ENCODE peak calls at places on chromosomes 5 and 9, in four cellular contexts. T is endothelial cell of umbilical vein, W is transverse colon, Q is prostate gland. M is an unnamed sample.

GRCh38 chr5:38323645-38324295 is 65.4 kb downstream of the EGFLAM start:
- DNase-seq in Q (no peak), T (no peak), W (no peak), M (no peak)

GRCh38 chr5:126499742-126500396 is 76.7 kb downstream of the GRAMD2B start:
- DNase-seq in T (peak; percentile 32), W (no peak), Q (no peak), M (no peak)

GRCh38 chr9:21770877-21771560 is 31.4 kb upstream of the MTAP start:
- DNase-seq in T (peak; percentile 85), W (no peak), Q (no peak), M (no peak)

GRCh38 chr5:54658014-54658413 is 140.5 kb downstream of the SNX18 start:
- DNase-seq in Q (no peak), W (no peak), T (peak; percentile 65), M (no peak)

GRCh38 chr9:5566054-5566618 is 55.8 kb downstream of the PDCD1LG2 start:
- DNase-seq in Q (no peak), T (no peak), W (no peak), M (no peak)

GRCh38 chr5:157184117-157184516 is 3.5 kb downstream of the ITK start:
- DNase-seq in W (no peak), T (no peak), Q (no peak), M (no peak)

GRCh38 chr5:169197343-169197742 is 103.6 kb downstream of the SLIT3 start:
- DNase-seq in T (no peak), W (peak; percentile 14), Q (peak; percentile 36), M (no peak)

GRCh38 chr5:156799171-156799570 is 50.9 kb upstream of the PPP1R2B start:
- DNase-seq in T (no peak), W (no peak), Q (no peak), M (no peak)

GRCh38 chr5:79582186-79582585 is 30.1 kb upstream of the TENT2 start:
- DNase-seq in T (no peak), W (no peak), Q (no peak), M (no peak)

GRCh38 chr5:5165541-5166002 is 25.4 kb downstream of the ADAMTS16 start:
- DNase-seq in Q (no peak), T (no peak), W (no peak), M (no peak)

GRCh38 chr9:17839744-17840143 is 260.9 kb downstream of the SH3GL2 start:
- DNase-seq in T (no peak), W (no peak), Q (no peak), M (no peak)

GRCh38 chr9:12740845-12741244 is 34.0 kb upstream of the LURAP1L start:
- DNase-seq in T (no peak), W (no peak), Q (no peak), M (no peak)

GRCh38 chr5:107129051-107129450 is 541.7 kb downstream of the EFNA5 start:
- DNase-seq in W (no peak), T (peak; percentile 60), Q (no peak), M (no peak)

GRCh38 chr5:113147088-113147487 is 170.5 kb downstream of the DCP2 start:
- DNase-seq in T (no peak), Q (no peak), W (no peak), M (no peak)

GRCh38 chr5:147303251-147303650 is 68.4 kb downstream of the STK32A start:
- DNase-seq in W (no peak), Q (no peak), T (peak; percentile 7), M (no peak)

GRCh38 chr9:83935276-83935890 is 14.2 kb upstream of the KIF27 start:
- DNase-seq in T (peak; percentile 12), Q (peak; percentile 67), W (no peak), M (no peak)

GRCh38 chr5:174636081-174636480 is 88.3 kb upstream of the MSX2 start:
- DNase-seq in T (no peak), W (no peak), Q (peak; percentile 36), M (no peak)

GRCh38 chr5:33524476-33524875 is 83.7 kb downstream of the TARS1 start:
- DNase-seq in W (no peak), Q (no peak), T (no peak), M (no peak)

GRCh38 chr5:130316971-130317421 is 412.7 kb downstream of the CHSY3 start:
- DNase-seq in T (no peak), Q (no peak), W (no peak), M (no peak)

GRCh38 chr5:128100860-128101557 is 17.4 kb downstream of the SLC12A2 start:
- DNase-seq in Q (no peak), W (no peak), T (no peak), M (no peak)

GRCh38 chr9:92954078-92954861 is 6.9 kb downstream of the FGD3 start:
- DNase-seq in Q (peak; percentile 48), T (no peak), W (peak; percentile 81), M (no peak)

GRCh38 chr5:90948969-90949368 is 390.4 kb downstream of the ADGRV1 start:
- DNase-seq in Q (no peak), W (no peak), T (no peak), M (no peak)

GRCh38 chr9:19149230-19149629 is 21.9 kb upstream of the PLIN2 start:
- DNase-seq in T (no peak), Q (no peak), W (no peak), M (no peak)

GRCh38 chr9:95189230-95190098 is 128.0 kb downstream of the FANCC start:
- DNase-seq in T (peak; percentile 95), Q (no peak), W (no peak), M (no peak)

GRCh38 chr5:135719428-135720063 is 114.9 kb upstream of the SLC25A48 start:
- DNase-seq in Q (no peak), W (peak; percentile 15), T (no peak), M (no peak)

DNA sequence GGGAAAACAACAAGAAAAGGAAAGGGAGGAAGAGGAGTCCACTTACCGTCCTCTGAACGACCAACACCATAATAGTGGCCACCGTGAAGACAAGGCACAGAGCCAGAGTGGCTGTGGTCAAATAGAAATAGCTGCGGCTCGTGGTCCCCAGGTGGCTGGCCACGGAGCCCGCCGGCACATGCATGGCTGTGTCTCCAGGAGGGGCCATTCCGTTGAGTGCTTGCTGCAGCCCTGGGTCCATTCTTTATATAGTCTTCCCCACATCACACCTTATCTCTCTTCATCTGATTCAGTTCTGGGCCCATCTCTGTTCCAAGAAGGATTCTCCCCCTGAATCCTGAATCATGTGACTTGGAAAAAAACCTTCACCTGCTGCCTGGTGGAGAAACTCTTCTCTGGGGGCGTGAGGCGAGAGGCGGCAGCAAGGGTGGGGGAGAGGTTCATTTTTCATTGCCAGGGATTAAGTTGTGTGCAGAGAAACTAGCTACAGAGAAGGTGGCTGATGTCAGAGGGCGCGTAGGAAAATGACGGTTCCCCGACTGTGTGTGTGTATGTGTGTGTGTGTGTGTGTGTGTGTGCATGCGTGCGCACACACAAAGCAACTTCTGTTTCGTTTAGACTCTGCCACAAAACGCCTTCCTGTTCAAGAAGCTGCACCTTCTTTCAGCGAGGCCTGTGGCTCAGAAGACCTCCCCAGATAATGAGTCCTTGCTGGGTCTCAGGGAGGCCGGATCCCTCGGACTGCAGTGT is at the start of gene TNFSF8:
- DNase-seq in T (no peak), W (peak; percentile 35), Q (no peak), M (peak; percentile 79)
- H3K4me3 ChIP-seq in T (no peak within 1 kb of the TSS), W (peak within 1 kb of the TSS; percentile 17), Q (no peak within 1 kb of the TSS), M (peak within 1 kb of the TSS; percentile 53)

GRCh38 chr9:133369419-133369818 is 6.4 kb downstream of the SURF4 start:
- DNase-seq in Q (no peak), W (no peak), T (no peak), M (no peak)
- H3K4me1 ChIP-seq in Q (peaks cover 33% of the 10 kb centered on the region), W (peaks cover 65% of the 10 kb centered on the region), T (peaks cover 20% of the 10 kb centered on the region), M (peaks cover 34% of the 10 kb centered on the region)

GRCh38 chr5:179610109-179610902 is 13.2 kb downstream of the HNRNPH1 start:
- DNase-seq in T (no peak), W (no peak), Q (no peak), M (no peak)
- TF ChIP-seq POLR2A in T (peak; percentile 51), W (no peak), Q (no peak), M (no peak)

GRCh38 chr9:2043243-2043642 is 28.1 kb downstream of the SMARCA2 start:
- DNase-seq in Q (no peak), W (no peak), T (no peak), M (no peak)
- H3K4me3 ChIP-seq in Q (no peak overlapping the region), W (no peak overlapping the region), T (no peak overlapping the region), M (no peak overlapping the region)

GRCh38 chr9:33816327-33817252 is at the start of gene UBE2R2:
- DNase-seq in Q (peak; percentile 89), T (peak; percentile 93), W (peak; percentile 94), M (peak; percentile 98)
- H3K4me1 ChIP-seq in Q (no peaks in the 10 kb centered on the region), T (peaks cover 42% of the 10 kb centered on the region), W (peaks cover 38% of the 10 kb centered on the region), M (no peaks in the 10 kb centered on the region)

DNA sequence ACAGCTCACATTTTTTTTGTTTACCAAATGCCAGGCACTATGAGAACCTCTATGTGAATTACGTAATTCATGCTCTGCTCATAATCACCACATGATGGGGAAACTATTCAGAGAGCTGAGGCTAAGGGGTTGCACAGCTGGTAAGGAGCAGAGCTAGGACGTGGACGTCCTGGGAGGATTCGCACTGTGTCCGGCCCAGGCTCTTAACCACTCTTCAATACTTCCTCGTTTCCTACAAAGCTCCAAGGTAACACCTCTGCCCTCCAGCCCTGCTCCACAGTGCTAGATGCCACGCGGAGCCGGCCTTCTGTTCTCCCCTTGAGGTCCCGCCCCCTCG is 8.7 kb downstream of the PHF19 start:
- DNase-seq in Q (no peak), T (no peak), W (no peak), M (no peak)
- TF ChIP-seq POLR2A in Q (no peak), T (no peak), W (peak; percentile 22), M (peak; percentile 59)

GRCh38 chr9:129886226-129887174 is 51.2 kb downstream of the USP20 start:
- DNase-seq in Q (no peak), T (peak; percentile 55), W (peak; percentile 52), M (peak; percentile 49)
- H3K4me3 ChIP-seq in Q (peak overlapping the region; percentile 12), T (no peak overlapping the region), W (peak overlapping the region; percentile 25), M (peak overlapping the region; percentile 53)

M was measured in Peyer's patch.